ENCODE peak calls at places on chromosomes 13 and 19, in six cellular contexts. V is psoas muscle; N is astrocyte; Y is effector memory CD4-positive, alpha-beta T cell; Q is heart left ventricle; Z is fibroblast of lung. E is an unnamed sample.

GRCh38 chr13:67221630-67222226 is 8.4 kb downstream of the PCDH9 start:
- DNase-seq in V (no peak), N (no peak), Y (no peak), Q (no peak), Z (no peak), E (no peak)

GRCh38 chr19:18208098-18208951 is 4.5 kb upstream of the RAB3A start:
- DNase-seq in V (peak), N (peak), Y (peak), Q (peak), Z (peak), E (no peak)

GRCh38 chr19:16325161-16325527 is 518 bp downstream of the KLF2 start:
- DNase-seq in V (no peak), N (no peak), Y (peak), Q (peak), Z (no peak), E (no peak)

GRCh38 chr13:32902898-32903297 is 113.3 kb upstream of the KL start:
- DNase-seq in V (peak), N (peak), Y (no peak), Q (peak), Z (peak), E (no peak)

GRCh38 chr19:6501740-6502648 is at the start of gene TUBB4A:
- DNase-seq in V (peak), N (no peak), Y (no peak), Q (no peak), Z (no peak), E (peak)

GRCh38 chr13:32267836-32268439 is 47.2 kb downstream of the ZAR1L start:
- DNase-seq in V (no peak), N (no peak), Y (peak), Q (no peak), Z (no peak), E (no peak)

GRCh38 chr19:1943661-1944087 is 2.7 kb downstream of the CSNK1G2 start:
- DNase-seq in V (no peak), N (no peak), Y (no peak), Q (no peak), Z (no peak), E (no peak)

GRCh38 chr13:102244617-102245227 is 157.1 kb downstream of the FGF14 start:
- DNase-seq in V (no peak), N (no peak), Y (no peak), Q (no peak), Z (no peak), E (no peak)

GRCh38 chr19:33767898-33768413 is 28.7 kb upstream of the KCTD15 start:
- DNase-seq in V (no peak), N (no peak), Y (no peak), Q (no peak), Z (peak), E (no peak)

GRCh38 chr13:21014666-21015170 is 46.7 kb downstream of the LATS2 start:
- DNase-seq in V (peak), N (peak), Y (no peak), Q (peak), Z (peak), E (no peak)

GRCh38 chr19:3556978-3557460 is 367 bp downstream of the MFSD12 start:
- DNase-seq in V (peak), N (peak), Y (peak), Q (no peak), Z (peak), E (no peak)

GRCh38 chr19:50932018-50932689 is 20.7 kb downstream of the KLK5 start:
- DNase-seq in V (no peak), N (no peak), Y (no peak), Q (no peak), Z (no peak), E (no peak)

GRCh38 chr13:103044054-103044453 is 22.2 kb downstream of the SLC10A2 start:
- DNase-seq in V (no peak), N (no peak), Y (no peak), Q (no peak), Z (no peak), E (no peak)

GRCh38 chr19:19120308-19121156 is 17.7 kb downstream of the TMEM161A start:
- DNase-seq in V (no peak), N (peak), Y (no peak), Q (no peak), Z (peak), E (no peak)

GRCh38 chr13:44403720-44404063 is 30.1 kb downstream of the SERP2 start:
- DNase-seq in V (no peak), N (no peak), Y (no peak), Q (no peak), Z (no peak), E (no peak)

GRCh38 chr13:78247362-78247761 is 328.7 kb upstream of the EDNRB start:
- DNase-seq in V (no peak), N (no peak), Y (no peak), Q (no peak), Z (no peak), E (no peak)

GRCh38 chr13:19791953-19792537 is 9.3 kb upstream of the PSPC1 start:
- DNase-seq in V (no peak), N (no peak), Y (no peak), Q (no peak), Z (no peak), E (no peak)

GRCh38 chr13:50085063-50085462 is 69.8 kb downstream of the KCNRG start:
- DNase-seq in V (no peak), N (no peak), Y (no peak), Q (no peak), Z (no peak), E (no peak)

GRCh38 chr19:15141143-15141542 is 33.9 kb downstream of the SYDE1 start:
- DNase-seq in V (no peak), N (no peak), Y (no peak), Q (no peak), Z (no peak), E (no peak)

GRCh38 chr19:44774614-44775013 is 3.1 kb upstream of the CBLC start:
- DNase-seq in V (no peak), N (no peak), Y (no peak), Q (no peak), Z (no peak), E (no peak)

GRCh38 chr13:108154421-108154858 is 60.9 kb downstream of the LIG4 start:
- DNase-seq in V (no peak), N (peak), Y (no peak), Q (no peak), Z (peak), E (no peak)

GRCh38 chr13:50589651-50590054 is 253.8 kb downstream of the DLEU7 start:
- DNase-seq in V (no peak), N (peak), Y (no peak), Q (no peak), Z (peak), E (no peak)

GRCh38 chr13:29481603-29482002 is 113.9 kb downstream of the SLC7A1 start:
- DNase-seq in V (no peak), N (no peak), Y (no peak), Q (no peak), Z (no peak), E (no peak)
- H3K27ac ChIP-seq in V (no peak), N (no peak), Y (no peak), Q (no peak), Z (no peak), E (no peak)

DNA sequence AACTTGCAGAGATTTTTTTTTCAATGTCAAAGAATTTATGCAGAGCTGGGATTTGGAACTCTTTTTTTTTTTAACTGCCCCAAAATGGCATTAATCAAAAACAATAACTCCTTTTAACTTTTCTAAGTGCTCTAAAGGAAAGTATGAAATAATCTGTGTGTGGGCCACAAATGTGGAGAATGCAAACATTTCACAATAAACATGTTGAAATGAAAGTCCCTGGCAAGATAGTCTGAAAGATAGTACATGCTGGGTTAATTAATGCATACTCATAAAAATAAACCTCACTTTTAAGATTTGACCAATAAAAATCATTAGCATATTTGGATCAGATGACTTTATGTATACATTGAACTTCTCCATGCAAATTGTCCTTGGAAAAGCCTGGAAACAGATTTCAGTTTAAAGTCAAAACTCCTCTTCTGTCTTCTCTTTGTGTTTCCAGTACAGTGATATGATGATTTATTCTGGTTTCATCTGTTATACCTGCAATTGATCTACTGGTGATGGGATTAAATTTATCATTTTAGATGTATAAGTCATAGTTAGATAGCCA is 30.5 kb upstream of the ZNF536 start:
- DNase-seq in V (no peak), N (no peak), Y (no peak), Q (no peak), Z (no peak), E (no peak)
- H3K27ac ChIP-seq in V (no peak), N (no peak), Y (no peak), Q (no peak), Z (no peak), E (no peak)

GRCh38 chr13:40550130-40550529 is 116.3 kb downstream of the FOXO1 start:
- DNase-seq in V (no peak), N (peak), Y (no peak), Q (no peak), Z (peak), E (no peak)
- H3K27ac ChIP-seq in V (no peak), N (no peak), Y (no peak), Q (no peak), Z (no peak), E (no peak)

GRCh38 chr13:98059276-98059675 is 83.6 kb upstream of the FARP1 start:
- DNase-seq in V (no peak), N (no peak), Y (no peak), Q (no peak), Z (no peak), E (no peak)
- H3K27ac ChIP-seq in V (no peak), N (no peak), Y (no peak), Q (no peak), Z (no peak), E (no peak)

GRCh38 chr19:42123765-42124164 is 8.5 kb downstream of the POU2F2 start:
- DNase-seq in V (no peak), N (no peak), Y (no peak), Q (no peak), Z (no peak), E (no peak)

GRCh38 chr19:42120276-42121010 is 11.8 kb downstream of the POU2F2 start:
- DNase-seq in V (no peak), N (no peak), Y (no peak), Q (no peak), Z (no peak), E (no peak)

GRCh38 chr19:42122691-42123607 is 9.3 kb downstream of the POU2F2 start:
- DNase-seq in V (peak), N (no peak), Y (peak), Q (no peak), Z (no peak), E (no peak)

GRCh38 chr19:42121036-42121621 is 11.1 kb downstream of the POU2F2 start:
- DNase-seq in V (peak), N (no peak), Y (no peak), Q (no peak), Z (no peak), E (no peak)

DNA sequence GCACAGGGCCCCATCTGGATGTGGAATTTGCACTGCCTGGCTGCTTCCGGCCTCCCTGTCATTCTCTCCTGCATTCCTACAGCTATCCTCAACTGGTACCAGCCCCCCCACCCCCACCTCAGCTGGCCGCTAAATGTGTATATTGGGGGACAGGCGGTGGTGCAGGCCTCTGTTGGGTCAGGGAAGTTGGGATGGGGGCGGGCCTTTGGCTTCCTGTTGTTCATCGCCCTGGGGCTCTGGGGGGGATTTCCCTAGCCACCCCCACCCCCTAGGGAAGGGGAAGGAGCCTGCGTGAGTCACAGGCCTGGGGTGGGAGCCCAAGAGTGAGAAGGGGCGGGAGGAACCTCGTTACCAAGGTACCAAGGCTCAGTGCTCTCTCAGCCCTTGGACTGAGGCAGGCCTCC is 10.6 kb downstream of the POU2F2 start:
- DNase-seq in V (peak), N (peak), Y (peak), Q (peak), Z (peak), E (peak)
- H3K27ac ChIP-seq in V (no peak), N (peak), Y (peak), Q (peak), Z (peak), E (peak)

DNA sequence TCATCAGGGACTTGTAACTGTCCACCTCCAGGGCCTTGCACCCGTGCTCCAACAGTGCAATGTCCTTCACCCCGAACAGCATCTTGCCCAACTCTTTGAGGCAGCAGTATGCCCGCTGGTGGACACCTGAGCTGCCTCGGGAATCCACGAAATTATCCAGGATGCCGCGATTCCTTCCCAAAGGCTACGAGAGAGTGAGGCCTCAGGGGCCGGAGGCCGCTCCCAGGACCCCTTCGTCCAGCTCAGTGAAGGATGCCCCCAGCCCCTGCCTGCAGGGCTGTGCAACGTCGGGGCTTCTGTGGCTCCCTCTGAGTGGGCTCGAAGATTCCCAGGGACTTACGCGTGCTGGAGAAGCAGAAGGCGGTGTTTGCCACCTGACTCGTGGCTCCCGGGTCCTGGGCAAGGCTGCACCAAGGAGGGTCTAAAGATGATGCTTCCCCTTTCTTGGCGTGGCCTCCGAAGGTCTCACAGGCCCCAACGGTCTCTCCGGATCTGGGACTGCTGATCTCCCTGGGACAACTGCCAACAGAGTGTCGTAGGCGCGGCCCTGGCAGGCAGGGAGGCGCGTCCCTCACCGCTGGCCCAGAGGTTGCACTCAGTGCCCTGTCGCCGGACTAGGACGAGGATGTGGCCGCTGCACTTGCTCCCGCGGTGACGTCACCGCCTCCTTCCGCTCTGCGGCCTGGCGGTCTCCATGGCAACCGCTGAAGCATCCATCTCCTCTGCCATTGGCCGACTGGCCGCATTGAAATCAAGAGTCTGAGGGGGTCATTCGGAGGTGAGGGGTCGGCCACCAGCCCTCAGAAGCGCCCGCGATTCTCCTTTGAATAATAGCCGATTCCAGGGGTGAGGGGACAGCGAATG is at the start of gene PNMA8C:
- DNase-seq in V (peak), N (peak), Y (peak), Q (peak), Z (peak), E (peak)
- H3K27ac ChIP-seq in V (no peak), N (no peak), Y (no peak), Q (no peak), Z (no peak), E (peak)

E was measured in substantia nigra.